ENCODE peak calls at places on chromosomes 6 and 20, in four cellular contexts. T is Peyer's patch, M is HCT116, R is tibial nerve. N is an unnamed sample.

GRCh38 chr20:5031206-5031557 is 29.9 kb upstream of the SLC23A2 start:
- DNase-seq in M (no peak), R (no peak), T (no peak), N (no peak)

GRCh38 chr6:15386756-15387112 is 140.9 kb downstream of the JARID2 start:
- DNase-seq in R (no peak), T (no peak), M (no peak), N (no peak)

GRCh38 chr6:118371955-118372354 is 176.1 kb upstream of the PLN start:
- DNase-seq in R (no peak), M (no peak), T (no peak), N (no peak)

GRCh38 chr6:162907876-162908481 is 180.2 kb downstream of the PACRG start:
- DNase-seq in M (peak), R (no peak), T (no peak), N (peak)

GRCh38 chr6:1346101-1346500 is 34.2 kb downstream of the FOXQ1 start:
- DNase-seq in M (no peak), T (no peak), R (no peak), N (no peak)

GRCh38 chr6:7042056-7042653 is 65.6 kb upstream of the RREB1 start:
- DNase-seq in T (no peak), M (no peak), R (no peak), N (no peak)

GRCh38 chr6:95087394-95088097 is 489.8 kb upstream of the MANEA start:
- DNase-seq in M (peak), T (no peak), R (no peak), N (no peak)

GRCh38 chr6:43074847-43075741 is 1.0 kb upstream of the PTK7 start:
- DNase-seq in T (no peak), M (no peak), R (no peak), N (no peak)

GRCh38 chr6:34319471-34319885 is 70.7 kb upstream of the SMIM29 start:
- DNase-seq in R (no peak), T (no peak), M (no peak), N (no peak)

GRCh38 chr6:32852844-32853540 is 512 bp downstream of the TAP1 start:
- DNase-seq in T (peak), R (peak), M (no peak), N (peak)

GRCh38 chr6:149236584-149236983 is 80.9 kb upstream of the TAB2 start:
- DNase-seq in T (no peak), M (no peak), R (no peak), N (no peak)

GRCh38 chr20:35511814-35512420 is 17.5 kb downstream of the C20orf173 start:
- DNase-seq in T (no peak), R (peak), M (no peak), N (peak)

GRCh38 chr6:130743175-130743574 is 84.0 kb upstream of the SMLR1 start:
- DNase-seq in T (no peak), R (no peak), M (no peak), N (no peak)

GRCh38 chr20:32681175-32682084 is 7.7 kb upstream of the C20orf203 start:
- DNase-seq in R (no peak), T (no peak), M (no peak), N (peak)

GRCh38 chr6:106530502-106530901 is 98.8 kb downstream of the RTN4IP1 start:
- DNase-seq in T (no peak), M (no peak), R (no peak), N (no peak)

GRCh38 chr20:40600441-40601235 is 88.4 kb downstream of the MAFB start:
- DNase-seq in M (no peak), T (no peak), R (no peak), N (no peak)

GRCh38 chr20:35551485-35551884 is 9.6 kb downstream of the ERGIC3 start:
- DNase-seq in R (no peak), T (no peak), M (no peak), N (no peak)

GRCh38 chr20:31595654-31596411 is 9.3 kb upstream of the ID1 start:
- DNase-seq in M (peak), T (peak), R (peak), N (peak)

GRCh38 chr20:34618676-34619075 is 58.2 kb downstream of the PIGU start:
- DNase-seq in M (no peak), R (no peak), T (no peak), N (no peak)

GRCh38 chr6:83872386-83873118 is 13.1 kb downstream of the CYB5R4 start:
- DNase-seq in R (no peak), T (no peak), M (no peak), N (no peak)

GRCh38 chr6:71138416-71138815 is 150.2 kb upstream of the OGFRL1 start:
- DNase-seq in R (no peak), T (no peak), M (no peak), N (no peak)

GRCh38 chr6:36809933-36810844 is 29.1 kb downstream of the CPNE5 start:
- DNase-seq in R (no peak), M (no peak), T (no peak), N (no peak)

DNA sequence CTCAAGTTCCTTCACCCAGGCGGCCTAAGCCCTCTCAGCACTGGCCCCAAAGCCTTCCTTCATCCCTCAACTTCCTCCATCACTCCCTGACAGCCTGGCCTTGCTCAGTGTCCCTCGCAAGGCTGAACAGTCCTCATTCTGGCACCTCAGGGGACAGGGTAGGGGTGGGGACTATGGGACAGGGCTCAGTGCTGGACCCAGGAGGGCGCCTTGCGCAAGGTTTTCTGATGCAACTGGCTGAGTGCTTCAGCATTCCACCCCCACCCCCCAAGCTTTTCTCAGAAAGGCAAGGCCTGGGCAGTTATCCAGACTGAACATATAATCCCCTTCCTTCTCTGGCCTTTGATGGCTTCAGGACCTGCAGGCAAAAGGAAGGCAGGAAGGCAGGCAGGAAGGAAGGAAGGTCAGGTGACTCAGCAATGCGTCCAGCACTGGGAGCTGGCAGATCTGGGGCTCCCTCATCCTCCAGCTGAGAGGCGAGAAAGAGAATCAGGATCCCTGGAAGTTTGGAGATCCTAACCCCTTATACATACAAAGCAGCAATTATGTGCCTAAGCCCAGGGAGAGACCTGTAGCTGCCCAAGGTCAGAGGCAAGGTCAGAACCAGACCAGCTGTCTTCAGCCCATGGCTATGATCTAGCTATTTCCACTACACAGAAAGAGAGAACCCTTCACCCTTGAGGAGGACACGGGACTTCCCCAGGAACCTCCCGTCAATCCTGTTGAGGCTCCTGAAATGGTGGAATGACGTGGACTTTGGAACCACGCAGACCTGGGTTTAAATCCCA is 8.6 kb upstream of the TRIB3 start:
- DNase-seq in T (peak), M (peak), R (peak), N (peak)
- TF ChIP-seq POLR2A in T (no peak), M (no peak), R (no peak), N (peak)

DNA sequence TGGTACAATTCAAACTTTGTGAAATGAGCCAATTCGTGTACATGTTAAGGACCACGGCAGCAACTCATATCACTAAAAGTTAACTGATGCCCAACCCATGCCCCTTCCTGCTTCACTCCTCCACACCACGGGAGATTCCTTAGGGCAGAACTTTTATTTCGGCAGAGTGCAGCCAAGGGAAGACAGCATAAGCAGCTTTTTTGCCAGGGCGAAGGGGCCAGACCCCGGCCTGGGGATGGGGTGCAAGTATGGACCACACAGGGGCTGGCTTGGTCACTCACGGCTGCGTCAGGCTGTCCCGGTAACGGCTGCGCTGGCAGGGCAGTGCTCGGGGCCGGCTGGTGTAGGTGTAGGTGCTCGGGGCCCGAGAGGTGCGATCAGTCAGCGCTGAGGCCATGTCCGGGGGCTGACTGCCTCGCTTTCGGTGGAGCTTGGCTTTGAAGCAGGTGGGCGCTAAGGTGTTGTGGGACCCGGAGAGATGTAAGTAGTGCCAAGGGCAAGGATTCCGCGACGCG is 791 bp downstream of the RSPH3 start:
- DNase-seq in R (no peak), M (no peak), T (no peak), N (peak)
- TF ChIP-seq POLR2A in R (no peak), M (no peak), T (no peak), N (no peak)

DNA sequence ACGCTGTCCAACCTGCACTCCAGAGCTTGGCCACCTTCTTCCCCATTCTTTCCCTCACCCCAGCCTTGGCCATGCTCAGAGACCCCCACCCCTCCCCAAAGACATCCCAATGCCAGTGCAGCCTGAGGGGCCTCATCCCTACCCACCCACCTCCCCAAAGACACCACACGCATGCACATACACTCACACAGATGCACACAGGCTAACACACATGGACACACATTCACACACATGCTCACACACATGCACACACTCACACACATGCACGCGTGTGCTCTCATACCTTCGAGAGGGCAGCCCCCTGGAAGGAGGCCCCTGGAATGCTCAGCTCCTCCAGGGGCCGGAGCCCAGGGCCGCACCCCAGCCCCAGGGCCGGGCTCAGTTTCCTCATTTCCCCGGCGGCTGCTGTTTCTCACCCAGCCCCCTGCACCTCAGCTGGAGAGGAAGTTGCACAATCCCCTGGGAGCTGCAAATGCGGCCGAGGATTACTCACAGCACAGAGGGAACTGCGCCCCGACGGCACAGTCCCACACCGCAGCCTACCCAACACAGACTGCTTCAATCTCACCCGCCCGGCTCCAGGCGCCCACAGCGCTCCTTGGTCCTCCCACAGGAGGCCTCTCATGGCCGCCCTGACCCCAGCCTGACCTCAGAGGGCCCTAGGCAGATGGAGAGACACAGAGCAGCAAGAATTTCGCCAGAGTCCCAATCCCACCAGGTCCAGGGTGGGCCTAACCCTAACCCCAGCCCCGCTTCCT is 12.1 kb downstream of the TFEB start:
- DNase-seq in R (peak), M (no peak), T (peak), N (no peak)
- TF ChIP-seq POLR2A in R (no peak), M (no peak), T (no peak), N (no peak)

GRCh38 chr6:110902091-110902490 is 27.5 kb downstream of the AMD1 start:
- DNase-seq in T (no peak), M (no peak), R (no peak), N (no peak)
- TF ChIP-seq POLR2A in T (no peak), M (no peak), R (no peak), N (no peak)

GRCh38 chr20:53597521-53598120 is 4.0 kb upstream of the ZNF217 start:
- DNase-seq in M (no peak), T (no peak), R (no peak), N (no peak)

GRCh38 chr20:53595018-53595378 is 1.4 kb upstream of the ZNF217 start:
- DNase-seq in T (no peak), R (no peak), M (no peak), N (no peak)

GRCh38 chr20:53597085-53597482 is 3.4 kb upstream of the ZNF217 start:
- DNase-seq in T (no peak), R (no peak), M (no peak), N (no peak)

GRCh38 chr20:53598140-53599038 is 4.8 kb upstream of the ZNF217 start:
- DNase-seq in R (no peak), M (no peak), T (peak), N (no peak)

GRCh38 chr20:53594068-53595017 is 704 bp upstream of the ZNF217 start:
- DNase-seq in T (peak), R (peak), M (peak), N (peak)
- TF ChIP-seq POLR2A in T (peak), R (peak), M (peak), N (no peak)

GRCh38 chr20:23370274-23370673 is 8.3 kb downstream of the GZF1 start:
- DNase-seq in M (no peak), R (no peak), T (no peak), N (no peak)
- TF ChIP-seq POLR2A in M (no peak), R (no peak), T (no peak), N (no peak)

N was measured in erythroblast.